ENCODE peak calls at places on chromosomes 5 and 9, in ten cellular contexts. One of them, this sample, is unnamed.

GRCh38 chr9:113995963-113996362 is 82.1 kb downstream of the AMBP start:
- DNase-seq in HCT116: no peak
- DNase-seq in CD4-positive, CD25-positive, alpha-beta regulatory T cell: no peak
- DNase-seq in activated CD4-positive, CD25-positive, alpha-beta regulatory T cell treated with anti-CD3 and anti-CD28 coated beads, Interleukin-2, amount 50 U/mL, for 16 hours: no peak
- DNase-seq in RPMI7951: no peak
- DNase-seq in left ventricle myocardium inferior: no peak
- DNase-seq in activated CD4-positive, alpha-beta T cell treated with anti-CD3 and anti-CD28 coated beads, Interleukin-2, amount 50 U/mL, for 1 hour: no peak
- DNase-seq in mucosa of gallbladder: no peak
- DNase-seq in EL: no peak
- DNase-seq in H54: no peak
- DNase-seq in this sample: no peak

GRCh38 chr5:68161156-68161555 is 54.4 kb upstream of the PIK3R1 start:
- DNase-seq in left ventricle myocardium inferior: no peak
- DNase-seq in EL: no peak
- DNase-seq in activated CD4-positive, alpha-beta T cell treated with anti-CD3 and anti-CD28 coated beads, Interleukin-2, amount 50 U/mL, for 1 hour: no peak
- DNase-seq in H54: no peak
- DNase-seq in RPMI7951: no peak
- DNase-seq in mucosa of gallbladder: no peak
- DNase-seq in CD4-positive, CD25-positive, alpha-beta regulatory T cell: no peak
- DNase-seq in HCT116: no peak
- DNase-seq in activated CD4-positive, CD25-positive, alpha-beta regulatory T cell treated with anti-CD3 and anti-CD28 coated beads, Interleukin-2, amount 50 U/mL, for 16 hours: no peak
- DNase-seq in this sample: no peak

GRCh38 chr5:136703706-136704105 is 338.4 kb upstream of the TRPC7 start:
- DNase-seq in left ventricle myocardium inferior: no peak
- DNase-seq in CD4-positive, CD25-positive, alpha-beta regulatory T cell: no peak
- DNase-seq in H54: no peak
- DNase-seq in activated CD4-positive, alpha-beta T cell treated with anti-CD3 and anti-CD28 coated beads, Interleukin-2, amount 50 U/mL, for 1 hour: no peak
- DNase-seq in activated CD4-positive, CD25-positive, alpha-beta regulatory T cell treated with anti-CD3 and anti-CD28 coated beads, Interleukin-2, amount 50 U/mL, for 16 hours: no peak
- DNase-seq in HCT116: no peak
- DNase-seq in mucosa of gallbladder: no peak
- DNase-seq in RPMI7951: no peak
- DNase-seq in EL: peak
- DNase-seq in this sample: no peak

GRCh38 chr5:25489834-25490538 is 845.2 kb upstream of the CDH10 start:
- DNase-seq in activated CD4-positive, alpha-beta T cell treated with anti-CD3 and anti-CD28 coated beads, Interleukin-2, amount 50 U/mL, for 1 hour: no peak
- DNase-seq in CD4-positive, CD25-positive, alpha-beta regulatory T cell: no peak
- DNase-seq in RPMI7951: peak
- DNase-seq in EL: no peak
- DNase-seq in mucosa of gallbladder: no peak
- DNase-seq in activated CD4-positive, CD25-positive, alpha-beta regulatory T cell treated with anti-CD3 and anti-CD28 coated beads, Interleukin-2, amount 50 U/mL, for 16 hours: no peak
- DNase-seq in left ventricle myocardium inferior: no peak
- DNase-seq in HCT116: no peak
- DNase-seq in H54: peak
- DNase-seq in this sample: no peak

GRCh38 chr9:133334161-133334560 is 1.8 kb downstream of the SURF6 start:
- DNase-seq in HCT116: no peak
- DNase-seq in left ventricle myocardium inferior: peak
- DNase-seq in activated CD4-positive, alpha-beta T cell treated with anti-CD3 and anti-CD28 coated beads, Interleukin-2, amount 50 U/mL, for 1 hour: no peak
- DNase-seq in mucosa of gallbladder: peak
- DNase-seq in RPMI7951: no peak
- DNase-seq in H54: no peak
- DNase-seq in CD4-positive, CD25-positive, alpha-beta regulatory T cell: no peak
- DNase-seq in activated CD4-positive, CD25-positive, alpha-beta regulatory T cell treated with anti-CD3 and anti-CD28 coated beads, Interleukin-2, amount 50 U/mL, for 16 hours: no peak
- DNase-seq in EL: no peak
- DNase-seq in this sample: no peak

GRCh38 chr9:13190040-13190439 is 89.5 kb downstream of the MPDZ start:
- DNase-seq in HCT116: no peak
- DNase-seq in mucosa of gallbladder: no peak
- DNase-seq in left ventricle myocardium inferior: no peak
- DNase-seq in H54: no peak
- DNase-seq in RPMI7951: no peak
- DNase-seq in EL: no peak
- DNase-seq in CD4-positive, CD25-positive, alpha-beta regulatory T cell: no peak
- DNase-seq in activated CD4-positive, alpha-beta T cell treated with anti-CD3 and anti-CD28 coated beads, Interleukin-2, amount 50 U/mL, for 1 hour: no peak
- DNase-seq in activated CD4-positive, CD25-positive, alpha-beta regulatory T cell treated with anti-CD3 and anti-CD28 coated beads, Interleukin-2, amount 50 U/mL, for 16 hours: no peak
- DNase-seq in this sample: no peak

GRCh38 chr5:18732556-18733479 is 1098.6 kb downstream of the TAF11L14 start:
- DNase-seq in mucosa of gallbladder: no peak
- DNase-seq in RPMI7951: peak
- DNase-seq in left ventricle myocardium inferior: no peak
- DNase-seq in activated CD4-positive, CD25-positive, alpha-beta regulatory T cell treated with anti-CD3 and anti-CD28 coated beads, Interleukin-2, amount 50 U/mL, for 16 hours: no peak
- DNase-seq in HCT116: no peak
- DNase-seq in H54: no peak
- DNase-seq in CD4-positive, CD25-positive, alpha-beta regulatory T cell: no peak
- DNase-seq in activated CD4-positive, alpha-beta T cell treated with anti-CD3 and anti-CD28 coated beads, Interleukin-2, amount 50 U/mL, for 1 hour: no peak
- DNase-seq in EL: no peak
- DNase-seq in this sample: no peak

GRCh38 chr5:28850320-28850921 is 1812.0 kb upstream of the CDH9 start:
- DNase-seq in H54: no peak
- DNase-seq in RPMI7951: peak
- DNase-seq in CD4-positive, CD25-positive, alpha-beta regulatory T cell: no peak
- DNase-seq in HCT116: no peak
- DNase-seq in EL: no peak
- DNase-seq in mucosa of gallbladder: no peak
- DNase-seq in left ventricle myocardium inferior: no peak
- DNase-seq in activated CD4-positive, CD25-positive, alpha-beta regulatory T cell treated with anti-CD3 and anti-CD28 coated beads, Interleukin-2, amount 50 U/mL, for 16 hours: no peak
- DNase-seq in activated CD4-positive, alpha-beta T cell treated with anti-CD3 and anti-CD28 coated beads, Interleukin-2, amount 50 U/mL, for 1 hour: no peak
- DNase-seq in this sample: no peak

GRCh38 chr9:34412336-34412735 is 35.6 kb upstream of the MYORG start:
- DNase-seq in activated CD4-positive, CD25-positive, alpha-beta regulatory T cell treated with anti-CD3 and anti-CD28 coated beads, Interleukin-2, amount 50 U/mL, for 16 hours: no peak
- DNase-seq in RPMI7951: no peak
- DNase-seq in CD4-positive, CD25-positive, alpha-beta regulatory T cell: no peak
- DNase-seq in H54: no peak
- DNase-seq in activated CD4-positive, alpha-beta T cell treated with anti-CD3 and anti-CD28 coated beads, Interleukin-2, amount 50 U/mL, for 1 hour: no peak
- DNase-seq in HCT116: no peak
- DNase-seq in EL: no peak
- DNase-seq in mucosa of gallbladder: no peak
- DNase-seq in left ventricle myocardium inferior: no peak
- DNase-seq in this sample: no peak

GRCh38 chr9:136881691-136882108 is 4.6 kb upstream of the TRAF2 start:
- DNase-seq in mucosa of gallbladder: no peak
- DNase-seq in CD4-positive, CD25-positive, alpha-beta regulatory T cell: no peak
- DNase-seq in RPMI7951: peak
- DNase-seq in H54: peak
- DNase-seq in HCT116: no peak
- DNase-seq in left ventricle myocardium inferior: no peak
- DNase-seq in activated CD4-positive, CD25-positive, alpha-beta regulatory T cell treated with anti-CD3 and anti-CD28 coated beads, Interleukin-2, amount 50 U/mL, for 16 hours: no peak
- DNase-seq in EL: no peak
- DNase-seq in activated CD4-positive, alpha-beta T cell treated with anti-CD3 and anti-CD28 coated beads, Interleukin-2, amount 50 U/mL, for 1 hour: peak
- DNase-seq in this sample: peak

GRCh38 chr9:114157516-114158176 is 2.3 kb downstream of the COL27A1 start:
- DNase-seq in H54: no peak
- DNase-seq in EL: peak
- DNase-seq in HCT116: no peak
- DNase-seq in mucosa of gallbladder: no peak
- DNase-seq in activated CD4-positive, alpha-beta T cell treated with anti-CD3 and anti-CD28 coated beads, Interleukin-2, amount 50 U/mL, for 1 hour: no peak
- DNase-seq in activated CD4-positive, CD25-positive, alpha-beta regulatory T cell treated with anti-CD3 and anti-CD28 coated beads, Interleukin-2, amount 50 U/mL, for 16 hours: no peak
- DNase-seq in RPMI7951: peak
- DNase-seq in CD4-positive, CD25-positive, alpha-beta regulatory T cell: no peak
- DNase-seq in left ventricle myocardium inferior: no peak
- DNase-seq in this sample: no peak

GRCh38 chr5:95605786-95606185 is 14.1 kb upstream of the GPR150 start:
- DNase-seq in H54: no peak
- DNase-seq in left ventricle myocardium inferior: no peak
- DNase-seq in CD4-positive, CD25-positive, alpha-beta regulatory T cell: no peak
- DNase-seq in activated CD4-positive, alpha-beta T cell treated with anti-CD3 and anti-CD28 coated beads, Interleukin-2, amount 50 U/mL, for 1 hour: no peak
- DNase-seq in mucosa of gallbladder: no peak
- DNase-seq in HCT116: no peak
- DNase-seq in activated CD4-positive, CD25-positive, alpha-beta regulatory T cell treated with anti-CD3 and anti-CD28 coated beads, Interleukin-2, amount 50 U/mL, for 16 hours: no peak
- DNase-seq in RPMI7951: no peak
- DNase-seq in EL: no peak
- DNase-seq in this sample: no peak

GRCh38 chr5:62369039-62369438 is 34.7 kb downstream of the DIMT1 start:
- DNase-seq in RPMI7951: no peak
- DNase-seq in CD4-positive, CD25-positive, alpha-beta regulatory T cell: no peak
- DNase-seq in EL: no peak
- DNase-seq in activated CD4-positive, alpha-beta T cell treated with anti-CD3 and anti-CD28 coated beads, Interleukin-2, amount 50 U/mL, for 1 hour: no peak
- DNase-seq in HCT116: no peak
- DNase-seq in H54: no peak
- DNase-seq in mucosa of gallbladder: no peak
- DNase-seq in activated CD4-positive, CD25-positive, alpha-beta regulatory T cell treated with anti-CD3 and anti-CD28 coated beads, Interleukin-2, amount 50 U/mL, for 16 hours: no peak
- DNase-seq in left ventricle myocardium inferior: no peak
- DNase-seq in this sample: no peak

This sample was measured in cardiac muscle cell.